ENCODE peak calls at places on chromosomes 12 and 14, in five cellular contexts. L is Karpas-422, J is thoracic aorta, P is prostate gland, W is lower leg skin. M is an unnamed sample.

GRCh38 chr12:104478396-104479140 is 21.8 kb downstream of the CHST11 start:
- DNase-seq in L (peak; percentile 49), J (no peak), P (no peak), W (no peak), M (peak; percentile 58)

GRCh38 chr12:50249464-50250229 is 33.7 kb downstream of the LIMA1 start:
- DNase-seq in L (no peak), J (no peak), P (no peak), W (no peak), M (no peak)

GRCh38 chr14:76537912-76538647 is 162.1 kb downstream of the ESRRB start:
- DNase-seq in L (no peak), J (no peak), P (no peak), W (no peak), M (no peak)

GRCh38 chr12:131754184-131754583 is 43.3 kb downstream of the SFSWAP start:
- DNase-seq in L (no peak), J (no peak), P (no peak), W (no peak), M (no peak)

GRCh38 chr14:22926316-22926715 is 2.9 kb downstream of the PRMT5 start:
- DNase-seq in L (no peak), J (no peak), P (no peak), W (no peak), M (no peak)

GRCh38 chr14:55028066-55028465 is 1.0 kb downstream of the SOCS4 start:
- DNase-seq in L (peak; percentile 67), J (no peak), P (no peak), W (no peak), M (no peak)

GRCh38 chr12:109099426-109100020 is 2.1 kb downstream of the UNG start:
- DNase-seq in L (no peak), J (no peak), P (no peak), W (no peak), M (peak; percentile 44)

GRCh38 chr14:81517798-81518398 is 15.8 kb downstream of the SEL1L start:
- DNase-seq in L (no peak), J (no peak), P (no peak), W (no peak), M (no peak)

GRCh38 chr12:42128327-42128726 is 16.3 kb downstream of the GXYLT1 start:
- DNase-seq in L (no peak), J (no peak), P (no peak), W (no peak), M (no peak)

GRCh38 chr12:25587346-25587745 is 34.3 kb upstream of the LMNTD1 start:
- DNase-seq in L (no peak), J (no peak), P (no peak), W (no peak), M (no peak)

GRCh38 chr12:100359822-100360221 is 2.9 kb downstream of the SLC17A8 start:
- DNase-seq in L (no peak), J (no peak), P (no peak), W (no peak), M (no peak)

GRCh38 chr12:85606455-85606854 is 229.8 kb downstream of the RASSF9 start:
- DNase-seq in L (no peak), J (no peak), P (no peak), W (no peak), M (no peak)

GRCh38 chr14:67228325-67228984 is 12.8 kb upstream of the PALS1 start:
- DNase-seq in L (no peak), J (no peak), P (no peak), W (no peak), M (no peak)

GRCh38 chr14:30623412-30624131 is 1.5 kb downstream of the SCFD1 start:
- DNase-seq in L (no peak), J (no peak), P (no peak), W (no peak), M (no peak)

GRCh38 chr12:94262228-94263010 is 114.0 kb downstream of the PLXNC1 start:
- DNase-seq in L (peak; percentile 93), J (peak; percentile 58), P (peak; percentile 57), W (peak; percentile 85), M (peak; percentile 86)

GRCh38 chr12:75364918-75365317 is 26.0 kb upstream of the GLIPR1L2 start:
- DNase-seq in L (no peak), J (no peak), P (no peak), W (no peak), M (no peak)

GRCh38 chr14:50083467-50084337 is 32.7 kb downstream of the VCPKMT start:
- DNase-seq in L (no peak), J (no peak), P (no peak), W (no peak), M (peak; percentile 29)

GRCh38 chr14:50087350-50088116 is 28.8 kb downstream of the VCPKMT start:
- DNase-seq in L (no peak), J (no peak), P (no peak), W (no peak), M (peak; percentile 68)

GRCh38 chr14:50084666-50085065 is 31.7 kb downstream of the VCPKMT start:
- DNase-seq in L (no peak), J (no peak), P (no peak), W (no peak), M (no peak)

GRCh38 chr14:50086316-50086700 is 30.1 kb downstream of the VCPKMT start:
- DNase-seq in L (no peak), J (no peak), P (no peak), W (no peak), M (no peak)

GRCh38 chr14:50085570-50086315 is 30.6 kb downstream of the VCPKMT start:
- DNase-seq in L (peak; percentile 89), J (no peak), P (no peak), W (no peak), M (peak; percentile 53)
- H3K4me3 ChIP-seq in L (peak overlapping the region; percentile 8), J (no peak overlapping the region), P (no peak overlapping the region), W (no peak overlapping the region), M (peak overlapping the region; percentile 59)

GRCh38 chr12:65121956-65122469 is 908 bp upstream of the WIF1 start:
- DNase-seq in L (no peak), J (no peak), P (no peak), W (no peak), M (no peak)
- H3K4me3 ChIP-seq in L (no peak overlapping the region), J (no peak overlapping the region), P (no peak overlapping the region), W (no peak overlapping the region), M (no peak overlapping the region)

DNA sequence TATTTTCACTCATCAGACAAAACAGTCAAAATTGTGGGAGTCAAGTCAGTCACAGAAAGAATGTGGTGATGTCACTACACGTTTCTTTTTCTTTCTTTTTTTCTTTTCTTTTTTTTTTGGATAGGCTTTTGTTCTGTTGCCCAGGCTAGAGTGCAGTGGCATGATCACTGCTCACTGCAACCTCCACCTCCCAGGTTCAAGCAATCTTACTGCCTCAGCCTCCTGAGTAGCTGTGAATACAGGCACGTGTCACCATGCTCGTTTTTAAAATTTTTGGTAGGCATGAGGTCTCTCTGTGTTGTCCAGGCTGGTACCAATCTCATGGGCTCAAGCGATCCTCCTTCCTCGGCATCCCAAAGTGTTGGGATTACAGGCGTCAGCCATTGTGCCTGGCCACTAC is 2.3 kb downstream of the CLECL1 start:
- DNase-seq in L (no peak), J (no peak), P (no peak), W (no peak), M (no peak)
- H3K4me3 ChIP-seq in L (no peak overlapping the region), J (no peak overlapping the region), P (no peak overlapping the region), W (no peak overlapping the region), M (no peak overlapping the region)

DNA sequence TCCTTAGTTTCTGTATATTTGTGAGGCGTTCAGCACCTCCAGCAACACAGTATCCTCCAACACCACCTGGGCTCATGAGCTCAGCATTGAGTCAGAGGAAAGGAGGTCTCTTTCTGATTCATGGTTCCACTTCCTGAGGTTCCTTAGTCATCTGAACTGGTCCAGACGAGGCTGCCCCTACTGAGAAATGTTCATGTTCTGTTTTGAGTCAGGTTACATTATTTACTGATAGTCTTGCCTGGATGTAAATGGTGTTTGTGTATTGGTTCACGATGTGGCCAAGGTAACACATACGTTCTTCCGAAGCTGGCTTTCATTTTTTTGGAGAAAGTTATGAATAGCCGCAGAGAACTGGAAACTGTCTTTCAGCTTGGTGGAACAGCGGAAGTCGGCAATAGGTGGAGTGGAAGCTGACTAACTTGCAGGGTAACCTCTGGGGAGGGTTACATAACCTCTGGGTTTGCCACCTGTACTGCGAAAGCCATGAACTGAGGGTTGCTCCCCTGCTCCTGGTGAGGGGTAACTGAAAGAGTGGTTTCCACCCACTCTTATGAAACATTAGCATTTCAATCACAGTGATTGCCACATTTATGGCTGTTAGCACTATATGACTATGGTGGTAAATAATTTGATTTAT is 42.2 kb upstream of the MANSC4 start:
- DNase-seq in L (peak; percentile 61), J (no peak), P (no peak), W (no peak), M (peak; percentile 54)
- H3K4me3 ChIP-seq in L (peak overlapping the region; percentile 21), J (no peak overlapping the region), P (no peak overlapping the region), W (no peak overlapping the region), M (peak overlapping the region; percentile 82)

GRCh38 chr14:24054324-24054641 is 2.5 kb downstream of the CARMIL3 start:
- DNase-seq in L (no peak), J (no peak), P (no peak), W (no peak), M (no peak)

GRCh38 chr14:24051789-24052655 is at the start of gene CARMIL3:
- DNase-seq in L (peak; percentile 94), J (no peak), P (peak; percentile 57), W (no peak), M (peak; percentile 55)

GRCh38 chr14:24051162-24051788 is 534 bp upstream of the CARMIL3 start:
- DNase-seq in L (peak; percentile 89), J (no peak), P (no peak), W (peak; percentile 43), M (no peak)

GRCh38 chr14:24053548-24054323 is 1.9 kb downstream of the CARMIL3 start:
- DNase-seq in L (no peak), J (no peak), P (no peak), W (no peak), M (no peak)

DNA sequence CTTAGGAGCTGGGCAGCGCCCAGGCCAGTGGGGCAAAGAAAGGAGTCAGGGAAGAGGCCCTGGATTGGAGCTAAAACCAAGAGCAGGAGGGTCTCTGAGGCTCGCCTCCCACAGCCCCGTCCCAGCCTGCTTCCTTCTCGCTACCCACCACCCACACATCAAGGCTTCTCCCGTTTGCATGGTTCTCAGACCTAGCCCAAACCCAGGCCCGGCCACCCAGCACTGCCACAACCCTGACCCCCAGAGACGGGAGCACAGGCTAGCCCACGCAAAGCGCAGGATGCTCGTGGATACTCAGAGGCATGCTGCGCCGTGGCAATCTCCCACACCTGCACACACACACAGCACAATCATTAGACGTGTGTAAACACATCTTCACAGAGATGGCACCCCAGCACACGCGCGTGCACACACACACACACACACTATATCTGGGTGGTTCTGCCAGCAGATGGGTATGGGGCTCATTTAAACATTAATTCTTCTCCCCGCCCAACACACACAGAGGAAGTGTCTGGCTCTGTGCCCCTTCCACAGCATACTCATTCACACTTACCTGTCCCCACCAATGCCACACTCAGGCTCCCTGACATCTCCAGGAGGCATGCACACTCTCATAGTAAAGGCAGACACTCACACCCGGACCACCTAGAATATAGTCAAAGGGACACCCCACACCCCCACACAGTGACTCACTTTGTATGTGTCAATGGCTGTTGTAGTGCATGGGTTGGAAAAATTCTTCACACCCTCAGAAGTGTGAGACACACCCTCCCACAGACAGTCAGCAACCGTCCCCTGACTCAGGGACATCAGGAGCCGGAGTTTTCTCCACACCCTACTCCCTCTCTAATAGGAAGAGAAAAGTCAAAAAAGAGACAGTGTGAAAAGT is 1.1 kb downstream of the CARMIL3 start:
- DNase-seq in L (no peak), J (no peak), P (no peak), W (no peak), M (no peak)
- H3K4me3 ChIP-seq in L (peak overlapping the region; percentile 79), J (peak overlapping the region; percentile 88), P (peak overlapping the region; percentile 43), W (no peak overlapping the region), M (no peak overlapping the region)